ENCODE peak calls at places on chromosomes 6 and 20, in six cellular contexts. K is stimulated activated effector memory CD8-positive, alpha-beta T cell treated with anti-CD3 and anti-CD28 coated beads, Interleukin-12 subunit alpha, Interleukin-12 subunit beta, amount 100 ng/mL, for 72 hours; R is naive thymus-derived CD4-positive, alpha-beta T cell; W is aorta; A is lower lobe of right lung; Y is lung. G is an unnamed sample.

GRCh38 chr20:61173267-61173666 is 78.8 kb upstream of the CDH4 start:
- ATAC-seq in K (no peak), R (no peak), W (no peak), A (no peak), Y (no peak), G (no peak)

GRCh38 chr20:62323980-62324906 is 21.4 kb downstream of the ADRM1 start:
- ATAC-seq in K (no peak), R (no peak), W (no peak), A (no peak), Y (no peak), G (no peak)

GRCh38 chr6:150025201-150025917 is at the start of gene RAET1L:
- ATAC-seq in K (peak), R (peak), W (peak), A (peak), Y (peak), G (peak)

GRCh38 chr6:9554806-9555205 is 860.1 kb downstream of the TFAP2A start:
- ATAC-seq in K (no peak), R (no peak), W (no peak), A (no peak), Y (no peak), G (no peak)

GRCh38 chr6:75481936-75482593 is 11.5 kb downstream of the FILIP1 start:
- ATAC-seq in K (no peak), R (no peak), W (peak), A (no peak), Y (no peak), G (no peak)

GRCh38 chr6:5840742-5841141 is 166.0 kb downstream of the NRN1 start:
- ATAC-seq in K (peak), R (no peak), W (no peak), A (no peak), Y (no peak), G (no peak)

GRCh38 chr6:131900231-131900630 is 50.9 kb downstream of the CCN2 start:
- ATAC-seq in K (no peak), R (no peak), W (no peak), A (no peak), Y (no peak), G (peak)

GRCh38 chr6:135624402-135625297 is 127.1 kb upstream of the AHI1 start:
- ATAC-seq in K (peak), R (no peak), W (no peak), A (no peak), Y (no peak), G (no peak)

GRCh38 chr6:107866606-107867301 is 42.6 kb upstream of the SCML4 start:
- ATAC-seq in K (no peak), R (peak), W (no peak), A (peak), Y (no peak), G (no peak)

GRCh38 chr6:107132330-107132954 is 17.1 kb upstream of the BEND3 start:
- ATAC-seq in K (no peak), R (no peak), W (no peak), A (no peak), Y (no peak), G (no peak)

G was measured in esophagus mucosa.